ENCODE peak calls at places on chromosomes 4 and X, in four cellular contexts. D is OCI-LY7, W is fibroblast of pulmonary artery, F is nephron progenitor cell. G is an unnamed sample.

GRCh38 chrX:57445046-57445445 is 146.8 kb upstream of the ZXDB start:
- DNase-seq in D (no peak), W (peak; percentile 1), F (no peak), G (no peak)

GRCh38 chrX:48030237-48030636 is 23.4 kb downstream of the SPACA5 start:
- DNase-seq in D (no peak), W (no peak), F (no peak), G (no peak)

GRCh38 chr4:87275311-87275710 is 47.4 kb downstream of the HSD17B13 start:
- DNase-seq in D (no peak), W (no peak), F (no peak), G (no peak)

GRCh38 chr4:111602848-111603247 is 542.4 kb upstream of the FAM241A start:
- DNase-seq in D (no peak), W (peak; percentile 25), F (no peak), G (no peak)

GRCh38 chrX:134679226-134679625 is 21.0 kb upstream of the PLAC1 start:
- DNase-seq in D (no peak), W (no peak), F (no peak), G (no peak)

GRCh38 chr4:17236686-17237085 is 275.2 kb downstream of the QDPR start:
- DNase-seq in D (no peak), W (peak; percentile 23), F (no peak), G (no peak)

GRCh38 chrX:102517331-102517730 is 792 bp upstream of the TMSB15A start:
- DNase-seq in D (no peak), W (peak; percentile 7), F (no peak), G (no peak)

GRCh38 chr4:1997712-1998111 is 11.1 kb downstream of the NELFA start:
- DNase-seq in D (no peak), W (no peak), F (no peak), G (no peak)

GRCh38 chr4:92050875-92051274 is 252.9 kb upstream of the GRID2 start:
- DNase-seq in D (no peak), W (no peak), F (no peak), G (no peak)

GRCh38 chr4:122710434-122711308 is 21.8 kb upstream of the BBS12 start:
- DNase-seq in D (no peak), W (peak; percentile 42), F (no peak), G (no peak)

GRCh38 chr4:67755974-67756373 is 1.8 kb upstream of the GNRHR start:
- DNase-seq in D (no peak), W (no peak), F (no peak), G (no peak)

GRCh38 chr4:105620640-105621323 is 68.4 kb downstream of the ARHGEF38 start:
- DNase-seq in D (no peak), W (peak; percentile 78), F (no peak), G (no peak)

GRCh38 chr4:83738895-83739294 is 203.0 kb downstream of the GPAT3 start:
- DNase-seq in D (no peak), W (no peak), F (no peak), G (no peak)

GRCh38 chr4:99653921-99654890 is 3.4 kb downstream of the C4orf54 start:
- DNase-seq in D (no peak), W (no peak), F (no peak), G (no peak)

GRCh38 chr4:65482410-65482809 is 187.9 kb downstream of the EPHA5 start:
- DNase-seq in D (no peak), W (peak; percentile 42), F (no peak), G (no peak)

GRCh38 chr4:126268106-126268505 is 953.4 kb downstream of the FAT4 start:
- DNase-seq in D (no peak), W (peak; percentile 86), F (no peak), G (no peak)

GRCh38 chr4:71261001-71261400 is 77.8 kb upstream of the SLC4A4 start:
- DNase-seq in D (no peak), W (no peak), F (no peak), G (no peak)

GRCh38 chr4:17785858-17786257 is 4.4 kb upstream of the FAM184B start:
- DNase-seq in D (no peak), W (no peak), F (no peak), G (no peak)

GRCh38 chrX:130053236-130053635 is 57.1 kb downstream of the ELF4 start:
- DNase-seq in D (no peak), W (no peak), F (no peak), G (peak; percentile 21)

DNA sequence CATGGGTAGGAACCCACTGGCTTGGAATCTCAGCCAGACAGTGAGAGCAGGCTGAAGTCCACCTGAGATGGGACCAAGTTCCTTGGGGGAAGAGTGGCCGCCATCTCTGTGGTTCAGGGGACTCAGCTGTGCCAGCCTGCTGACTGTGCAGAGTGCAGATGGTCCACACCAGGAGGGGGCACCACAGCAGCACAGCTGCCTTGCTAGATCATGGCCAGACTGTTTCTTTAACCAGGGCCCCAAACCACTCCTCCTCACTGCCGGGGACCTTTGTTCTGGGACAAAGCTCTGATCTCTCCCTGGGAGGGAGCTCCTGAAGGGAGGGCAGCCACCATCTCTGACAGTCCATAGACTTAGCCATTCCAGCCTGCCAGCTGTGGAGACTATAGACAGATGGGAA is 2189.6 kb downstream of the PCDH7 start:
- DNase-seq in D (no peak), W (no peak), F (no peak), G (no peak)
- TF ChIP-seq CTCF in D (no peak), W (no peak), F (no peak), G (no peak)

GRCh38 chr4:185822791-185823190 is 10.8 kb upstream of the SORBS2 start:
- DNase-seq in D (no peak), W (no peak), F (no peak), G (no peak)
- TF ChIP-seq CTCF in D (no peak), W (no peak), F (no peak), G (no peak)

GRCh38 chrX:148135738-148136137 is 154.6 kb downstream of the FMR1NB start:
- DNase-seq in D (no peak), W (peak; percentile 29), F (no peak), G (no peak)
- TF ChIP-seq CTCF in D (no peak), W (no peak), F (no peak), G (no peak)

GRCh38 chrX:30488092-30488491 is 89.5 kb downstream of the TASL start:
- DNase-seq in D (no peak), W (peak; percentile 24), F (no peak), G (no peak)
- TF ChIP-seq CTCF in D (peak; percentile 40), W (peak; percentile 22), F (peak; percentile 30), G (no peak)

G was measured in glutamatergic neuron.